ENCODE peak calls at places on chromosomes 16 and 17, in four cellular contexts. M, P, F and I are unnamed samples.

GRCh38 chr16:78396673-78397072 is 297.2 kb downstream of the WWOX start:
- DNase-seq in M (no peak), F (no peak), P (no peak), I (no peak)

GRCh38 chr16:9165601-9166220 is 74.3 kb downstream of the HAPSTR1 start:
- DNase-seq in M (no peak), P (no peak), F (no peak), I (no peak)

GRCh38 chr16:84658690-84659089 is 10.4 kb downstream of the KLHL36 start:
- DNase-seq in M (no peak), F (no peak), P (no peak), I (no peak)

GRCh38 chr16:60073376-60073775 is 1339.3 kb upstream of the GOT2 start:
- DNase-seq in F (no peak), M (no peak), P (no peak), I (no peak)

GRCh38 chr17:9987779-9988585 is 82.9 kb upstream of the RCVRN start:
- DNase-seq in M (peak), P (no peak), F (peak), I (no peak)

GRCh38 chr17:77494664-77495435 is 354.1 kb downstream of the SEC14L1 start:
- DNase-seq in P (peak), M (peak), F (peak), I (peak)

GRCh38 chr16:16071631-16072244 is 122.3 kb downstream of the ABCC1 start:
- DNase-seq in F (peak), P (no peak), M (no peak), I (no peak)

GRCh38 chr16:87789437-87790277 is 23.9 kb upstream of the KLHDC4 start:
- DNase-seq in P (peak), F (no peak), M (no peak), I (peak)

GRCh38 chr17:82930043-82930923 is 90.5 kb upstream of the ZNF750 start:
- DNase-seq in M (no peak), F (no peak), P (no peak), I (no peak)

GRCh38 chr16:79509221-79509631 is 91.3 kb downstream of the MAF start:
- DNase-seq in F (no peak), M (no peak), P (peak), I (no peak)

DNA sequence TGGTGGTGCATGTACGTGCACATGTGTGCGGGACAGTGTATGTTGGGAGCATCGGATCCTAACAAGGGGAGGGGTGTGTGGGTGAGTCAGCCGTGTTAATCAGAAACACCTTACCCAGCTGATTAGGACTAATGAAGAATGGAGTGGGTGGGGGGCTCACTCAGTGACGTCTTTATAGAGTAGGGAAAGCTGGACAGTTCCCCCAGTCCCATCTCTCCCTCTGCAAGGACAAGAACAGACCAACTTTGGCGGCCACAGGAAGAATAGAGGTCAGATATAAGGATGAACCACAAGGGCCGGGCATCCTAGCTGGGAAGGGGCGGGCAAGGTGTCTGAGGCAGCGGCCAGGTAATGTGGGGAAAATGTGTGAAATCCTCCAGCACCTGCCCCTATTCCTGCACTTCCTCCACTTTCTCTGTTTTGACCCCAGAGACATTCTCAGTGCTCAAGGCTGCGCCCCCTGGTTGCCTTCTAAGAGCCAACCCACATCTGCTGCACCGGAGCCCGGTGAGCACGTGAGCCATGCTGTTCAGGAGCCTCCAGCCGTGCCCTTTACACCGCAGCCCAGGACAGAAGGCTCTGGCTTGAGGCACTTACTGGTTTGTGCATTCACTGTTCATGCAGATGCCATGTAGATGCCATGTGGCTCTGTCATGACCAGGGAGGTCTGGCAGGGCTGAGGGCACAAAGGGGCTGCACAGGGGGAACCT is 18.9 kb upstream of the TBX21 start:
- DNase-seq in M (no peak), F (no peak), P (no peak), I (no peak)
- TF ChIP-seq CTCF in M (no peak), F (no peak), P (no peak), I (no peak)

DNA sequence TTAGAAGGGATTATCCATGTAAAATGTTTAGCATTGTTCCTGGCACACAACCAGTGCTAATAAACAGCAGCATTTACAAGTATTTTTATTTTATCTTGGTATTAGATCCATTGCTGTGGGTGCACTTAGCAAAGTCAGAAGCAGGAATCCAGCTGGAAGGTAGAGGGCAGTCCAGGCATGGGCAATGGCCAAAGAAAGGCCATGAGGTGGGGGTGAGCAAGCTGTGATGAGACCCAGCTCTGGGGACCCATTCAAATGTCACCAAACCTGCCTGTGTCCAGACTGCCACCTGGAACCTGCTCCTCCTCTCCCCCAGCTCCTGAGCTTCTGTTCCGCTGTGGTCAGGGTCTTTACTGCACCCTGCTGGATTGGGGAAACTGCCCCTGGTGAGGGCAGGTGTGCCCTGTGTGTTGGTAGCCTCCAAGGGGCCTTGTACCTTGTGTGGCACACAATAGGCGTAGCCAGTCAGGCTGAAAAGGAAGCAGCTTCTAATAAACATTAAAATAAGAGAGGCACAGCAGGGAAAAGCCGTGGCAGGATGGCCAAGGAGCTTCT is 118.0 kb upstream of the CRHR1 start:
- DNase-seq in P (no peak), F (no peak), M (no peak), I (no peak)
- TF ChIP-seq CTCF in P (no peak), F (no peak), M (no peak), I (no peak)

GRCh38 chr17:75268931-75269330 is 2.1 kb downstream of the MIF4GD start:
- DNase-seq in F (no peak), P (no peak), M (no peak), I (no peak)

GRCh38 chr17:75271955-75272847 is 1.2 kb upstream of the MIF4GD start:
- DNase-seq in M (no peak), F (no peak), P (no peak), I (no peak)

GRCh38 chr17:75270966-75271232 is at the start of gene MIF4GD:
- DNase-seq in M (no peak), P (no peak), F (no peak), I (no peak)

GRCh38 chr17:75271233-75271954 is 363 bp upstream of the MIF4GD start:
- DNase-seq in P (peak), M (peak), F (peak), I (peak)

GRCh38 chr17:75270218-75270965 is 639 bp downstream of the MIF4GD start:
- DNase-seq in F (peak), M (peak), P (peak), I (peak)
- TF ChIP-seq CTCF in F (peak), M (peak), P (no peak), I (peak)

GRCh38 chr17:6426356-6427101 is 8.4 kb downstream of the AIPL1 start:
- DNase-seq in M (no peak), F (no peak), P (no peak), I (no peak)

GRCh38 chr17:6429266-6429665 is 5.7 kb downstream of the AIPL1 start:
- DNase-seq in F (no peak), P (no peak), M (no peak), I (no peak)

GRCh38 chr17:6428207-6428965 is 6.5 kb downstream of the AIPL1 start:
- DNase-seq in F (no peak), M (no peak), P (no peak), I (no peak)

GRCh38 chr17:6425407-6425806 is 9.5 kb downstream of the AIPL1 start:
- DNase-seq in P (no peak), M (no peak), F (no peak), I (no peak)

GRCh38 chr17:6427284-6427781 is 7.6 kb downstream of the AIPL1 start:
- DNase-seq in P (no peak), F (no peak), M (no peak), I (no peak)
- TF ChIP-seq CTCF in P (no peak), F (no peak), M (no peak), I (no peak)

DNA sequence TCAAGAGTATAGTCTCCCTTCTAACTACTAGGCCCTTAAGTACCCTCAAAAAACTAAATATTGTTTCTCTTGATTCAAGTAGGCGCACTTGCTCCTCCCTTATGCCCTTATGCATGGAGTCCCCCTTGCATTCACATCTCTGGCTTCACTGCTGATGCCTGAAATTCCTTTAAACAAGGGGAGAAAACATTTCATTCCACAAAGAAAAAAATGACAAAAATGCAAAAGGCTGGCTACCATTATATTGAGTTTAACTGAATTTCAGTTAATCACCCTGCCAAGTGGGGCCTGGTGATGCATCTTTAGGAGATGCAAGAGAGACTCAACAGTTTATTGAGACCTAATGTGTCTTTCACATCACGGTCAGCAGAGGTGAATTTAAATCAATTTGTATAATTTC is 35.6 kb downstream of the CRLF3 start:
- DNase-seq in M (no peak), F (no peak), P (no peak), I (no peak)
- TF ChIP-seq CTCF in M (no peak), F (no peak), P (no peak), I (no peak)

GRCh38 chr16:27314986-27315332 is 1.2 kb downstream of the IL4R start:
- DNase-seq in M (no peak), P (no peak), F (no peak), I (no peak)

GRCh38 chr16:27313422-27314160 is at the start of gene IL4R:
- DNase-seq in P (peak), F (peak), M (peak), I (peak)

GRCh38 chr16:27315333-27316037 is 1.7 kb downstream of the IL4R start:
- DNase-seq in F (peak), M (no peak), P (peak), I (peak)

GRCh38 chr16:27312580-27313421 is 973 bp upstream of the IL4R start:
- DNase-seq in P (no peak), M (no peak), F (no peak), I (no peak)

GRCh38 chr16:27314161-27314723 is 468 bp downstream of the IL4R start:
- DNase-seq in F (peak), P (peak), M (peak), I (peak)
- TF ChIP-seq CTCF in F (no peak), P (no peak), M (no peak), I (no peak)

GRCh38 chr16:66662445-66663194 is 33.9 kb downstream of the CMTM4 start:
- DNase-seq in P (no peak), F (peak), M (no peak), I (no peak)

GRCh38 chr16:66661210-66661560 is 35.4 kb downstream of the CMTM4 start:
- DNase-seq in F (no peak), P (no peak), M (no peak), I (no peak)

GRCh38 chr16:66658143-66658859 is 38.2 kb downstream of the CMTM4 start:
- DNase-seq in P (no peak), F (no peak), M (no peak), I (no peak)

GRCh38 chr16:66658860-66659190 is 37.7 kb downstream of the CMTM4 start:
- DNase-seq in M (no peak), F (no peak), P (no peak), I (no peak)

DNA sequence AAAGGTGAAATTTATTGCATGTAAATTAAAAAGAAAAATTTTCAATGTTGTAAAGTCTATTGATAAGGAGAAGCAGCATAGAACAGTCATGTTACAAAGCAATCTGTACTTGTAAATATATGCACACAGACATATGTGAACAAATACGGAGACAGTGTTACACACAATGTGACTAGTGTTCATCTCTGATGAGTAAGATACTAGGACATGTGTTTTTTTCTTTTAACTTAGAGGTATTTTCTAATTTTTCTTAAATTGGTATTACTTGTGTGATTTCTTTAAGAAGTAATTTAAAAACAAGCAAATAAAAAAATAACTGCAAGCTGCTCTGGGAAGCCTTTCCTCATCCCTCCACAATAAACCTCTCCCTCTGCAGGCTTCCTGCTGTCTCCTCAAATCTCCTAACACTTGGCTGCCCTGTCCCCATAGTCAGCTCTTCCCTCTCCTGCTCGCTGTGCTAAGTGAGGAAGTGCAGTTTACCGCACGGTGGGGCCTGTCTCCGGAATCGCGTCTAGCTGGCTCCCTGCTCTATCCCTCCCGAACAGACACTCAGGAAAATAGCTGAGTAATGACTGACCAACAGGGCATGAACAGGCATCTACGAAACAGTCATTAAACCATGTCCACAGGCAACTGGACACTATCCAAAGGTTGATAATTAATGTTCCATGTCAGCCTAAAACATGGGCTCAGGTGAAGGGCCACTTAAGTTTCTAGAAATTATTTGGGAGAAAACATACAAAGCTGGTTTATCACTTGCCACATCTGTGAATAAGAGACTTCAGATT is 35.9 kb downstream of the CMTM4 start:
- DNase-seq in P (peak), F (peak), M (peak), I (peak)
- TF ChIP-seq CTCF in P (no peak), F (peak), M (no peak), I (peak)

GRCh38 chr17:40445769-40446468 is 2.7 kb downstream of the IGFBP4 start:
- DNase-seq in F (no peak), M (no peak), P (no peak), I (no peak)

GRCh38 chr17:40443196-40443987 is at the start of gene IGFBP4:
- DNase-seq in P (peak), F (peak), M (peak), I (peak)

GRCh38 chr17:40447148-40447644 is 3.9 kb downstream of the IGFBP4 start:
- DNase-seq in P (no peak), F (no peak), M (no peak), I (no peak)

GRCh38 chr17:40442392-40443195 is 656 bp upstream of the IGFBP4 start:
- DNase-seq in P (no peak), F (no peak), M (no peak), I (no peak)

DNA sequence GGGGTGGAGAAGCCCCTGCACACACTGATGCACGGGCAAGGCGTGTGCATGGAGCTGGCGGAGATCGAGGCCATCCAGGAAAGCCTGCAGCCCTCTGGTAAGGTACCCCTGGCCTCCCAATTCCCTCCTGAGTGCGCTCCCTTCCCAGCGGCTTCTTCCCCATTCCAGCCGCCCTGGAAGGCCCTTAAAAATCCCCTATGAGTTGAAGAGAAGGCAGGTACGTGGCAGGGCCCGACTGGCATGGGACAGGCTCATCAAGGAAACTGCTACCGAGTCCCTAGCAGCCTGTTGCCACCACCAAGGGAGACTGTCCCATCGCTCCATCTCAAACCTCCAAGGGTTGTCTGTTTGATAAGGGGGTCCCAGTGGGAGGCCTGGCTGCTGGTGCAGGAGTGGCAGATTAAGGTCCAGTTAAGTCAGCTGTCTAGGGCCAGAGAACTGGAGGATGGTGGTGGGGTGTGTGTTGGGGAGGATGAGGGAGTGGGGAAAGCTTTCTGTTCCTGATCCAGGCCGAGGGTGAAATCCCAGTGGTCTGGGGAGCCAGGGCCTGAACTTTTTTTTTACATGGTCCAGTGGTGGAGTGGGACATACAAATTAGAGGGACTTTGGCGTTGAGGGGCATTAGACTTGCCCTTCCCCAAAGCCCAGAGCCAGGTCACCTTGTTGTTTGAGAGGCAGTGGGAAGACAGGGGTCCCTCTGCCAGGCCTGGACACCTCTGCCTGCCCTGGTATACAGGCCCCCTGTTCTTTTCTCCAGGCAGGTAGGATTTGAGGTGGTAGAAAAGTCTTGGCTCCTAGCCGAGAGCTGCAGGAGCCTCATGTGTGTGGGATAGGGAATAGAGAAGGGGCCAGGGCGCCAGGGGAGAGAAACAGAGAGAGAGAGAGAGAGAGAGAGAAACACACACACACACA is 994 bp downstream of the IGFBP4 start:
- DNase-seq in M (no peak), P (no peak), F (no peak), I (no peak)
- TF ChIP-seq CTCF in M (no peak), P (no peak), F (no peak), I (no peak)